ENCODE peak calls at places on chromosomes 4 and X, in six cellular contexts. G is astrocyte, U is neuronal stem cell, N is IMR-90, F is stomach, C is adrenal gland. A is an unnamed sample.

GRCh38 chrX:1577845-1578244 is 13.6 kb upstream of the AKAP17A start:
- DNase-seq in G (no peak), U (no peak), N (no peak), F (no peak), C (no peak), A (no peak)

GRCh38 chr4:177119693-177120092 is 190.0 kb upstream of the NEIL3 start:
- DNase-seq in G (peak; percentile 16), U (no peak), N (no peak), F (no peak), C (no peak), A (no peak)

GRCh38 chr4:3285558-3286334 is 7.1 kb upstream of the RGS12 start:
- DNase-seq in G (peak; percentile 69), U (no peak), N (peak; percentile 32), F (peak; percentile 32), C (no peak), A (peak; percentile 23)

GRCh38 chr4:186621959-186622553 is 66.7 kb upstream of the MTNR1A start:
- DNase-seq in G (peak; percentile 95), U (no peak), N (peak; percentile 95), F (no peak), C (no peak), A (no peak)

GRCh38 chr4:15368906-15369305 is 58.9 kb upstream of the C1QTNF7 start:
- DNase-seq in G (peak; percentile 64), U (no peak), N (peak; percentile 55), F (no peak), C (no peak), A (no peak)

GRCh38 chr4:41358626-41359025 is 101.9 kb downstream of the UCHL1 start:
- DNase-seq in G (peak; percentile 30), U (no peak), N (no peak), F (peak; percentile 64), C (no peak), A (peak; percentile 81)

GRCh38 chr4:76630748-76631147 is 195.7 kb downstream of the SHROOM3 start:
- DNase-seq in G (peak; percentile 37), U (no peak), N (peak; percentile 21), F (no peak), C (no peak), A (no peak)

GRCh38 chrX:118240359-118240758 is 105.5 kb upstream of the WDR44 start:
- DNase-seq in G (no peak), U (no peak), N (no peak), F (no peak), C (no peak), A (no peak)

GRCh38 chrX:118025193-118025592 is 91.4 kb downstream of the KLHL13 start:
- DNase-seq in G (peak; percentile 41), U (no peak), N (peak; percentile 82), F (no peak), C (no peak), A (peak; percentile 56)

GRCh38 chrX:120115438-120115963 is at the start of gene RHOXF1:
- DNase-seq in G (no peak), U (no peak), N (no peak), F (no peak), C (no peak), A (no peak)

GRCh38 chr4:76213415-76214268 is at the start of gene SCARB2:
- DNase-seq in G (peak; percentile 76), U (peak; percentile 78), N (peak; percentile 84), F (peak; percentile 92), C (peak; percentile 91), A (peak; percentile 86)

GRCh38 chrX:118513120-118513899 is 17.7 kb downstream of the DOCK11 start:
- DNase-seq in G (no peak), U (no peak), N (no peak), F (no peak), C (no peak), A (peak; percentile 36)

GRCh38 chr4:37922323-37922722 is 31.4 kb downstream of the TBC1D1 start:
- DNase-seq in G (peak; percentile 50), U (no peak), N (peak; percentile 41), F (no peak), C (no peak), A (no peak)

GRCh38 chr4:154779362-154779947 is 1.6 kb upstream of the RBM46 start:
- DNase-seq in G (peak; percentile 17), U (peak; percentile 0), N (peak; percentile 39), F (no peak), C (no peak), A (no peak)

GRCh38 chr4:87354168-87355102 is 31.8 kb upstream of the HSD17B13 start:
- DNase-seq in G (no peak), U (no peak), N (peak; percentile 42), F (no peak), C (peak; percentile 31), A (peak; percentile 20)

GRCh38 chr4:108763226-108763593 is 357 bp upstream of the ETNPPL start:
- DNase-seq in G (no peak), U (no peak), N (no peak), F (no peak), C (no peak), A (no peak)
- H3K4me3 ChIP-seq in G (peak overlapping the region; percentile 61), U (peak overlapping the region; percentile 85), N (peak overlapping the region; percentile 43), F (peak overlapping the region; percentile 52), C (no peak overlapping the region), A (no peak overlapping the region)

DNA sequence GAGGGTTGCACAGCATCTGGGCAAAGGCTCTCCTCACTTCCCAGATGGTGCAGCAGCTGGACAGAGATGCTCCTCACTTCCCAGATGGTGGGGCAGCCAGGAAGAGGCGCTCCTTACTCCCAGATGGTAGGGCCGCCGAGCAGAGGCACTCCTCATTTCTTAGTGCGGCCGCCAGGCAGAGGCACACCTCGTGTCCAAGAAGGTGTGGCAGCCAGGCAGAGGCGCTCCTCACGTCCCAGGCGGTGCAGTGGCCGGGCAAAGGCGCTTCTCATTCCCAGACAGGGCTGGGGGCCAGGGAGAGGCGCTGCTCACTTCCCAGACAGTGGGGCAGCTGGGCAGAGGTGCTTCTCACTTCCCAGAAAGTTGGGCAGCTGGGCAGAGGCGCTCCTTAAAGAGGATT is 48.8 kb downstream of the ZNF732 start:
- DNase-seq in G (no peak), U (no peak), N (no peak), F (no peak), C (no peak), A (no peak)
- H3K9me3 ChIP-seq in G (peaks cover 41% of the 10 kb centered on the region), U (peaks cover 24% of the 10 kb centered on the region), N (peaks cover 32% of the 10 kb centered on the region), F (peaks cover 84% of the 10 kb centered on the region), C (peaks cover 16% of the 10 kb centered on the region), A (peaks cover 10% of the 10 kb centered on the region)

GRCh38 chrX:110004210-110004609 is 1.3 kb downstream of the TMEM164 start:
- DNase-seq in G (no peak), U (no peak), N (no peak), F (peak; percentile 73), C (peak; percentile 58), A (no peak)
- H3K4me3 ChIP-seq in G (no peak overlapping the region), U (no peak overlapping the region), N (no peak overlapping the region), F (peak overlapping the region; percentile 68), C (no peak overlapping the region), A (no peak overlapping the region)

GRCh38 chrX:40171513-40172168 is 73.9 kb upstream of the BCOR start:
- DNase-seq in G (peak; percentile 35), U (no peak), N (no peak), F (no peak), C (no peak), A (no peak)
- H3K9me3 ChIP-seq in G (no peaks in the 10 kb centered on the region), U (no peaks in the 10 kb centered on the region), N (no peaks in the 10 kb centered on the region), F (peaks cover 3% of the 10 kb centered on the region), C (no peaks in the 10 kb centered on the region), A (no peaks in the 10 kb centered on the region)

GRCh38 chrX:16617382-16617781 is 32.6 kb upstream of the S100G start:
- DNase-seq in G (no peak), U (no peak), N (no peak), F (no peak), C (no peak), A (no peak)
- H3K4me3 ChIP-seq in G (no peak overlapping the region), U (no peak overlapping the region), N (no peak overlapping the region), F (no peak overlapping the region), C (no peak overlapping the region), A (no peak overlapping the region)

DNA sequence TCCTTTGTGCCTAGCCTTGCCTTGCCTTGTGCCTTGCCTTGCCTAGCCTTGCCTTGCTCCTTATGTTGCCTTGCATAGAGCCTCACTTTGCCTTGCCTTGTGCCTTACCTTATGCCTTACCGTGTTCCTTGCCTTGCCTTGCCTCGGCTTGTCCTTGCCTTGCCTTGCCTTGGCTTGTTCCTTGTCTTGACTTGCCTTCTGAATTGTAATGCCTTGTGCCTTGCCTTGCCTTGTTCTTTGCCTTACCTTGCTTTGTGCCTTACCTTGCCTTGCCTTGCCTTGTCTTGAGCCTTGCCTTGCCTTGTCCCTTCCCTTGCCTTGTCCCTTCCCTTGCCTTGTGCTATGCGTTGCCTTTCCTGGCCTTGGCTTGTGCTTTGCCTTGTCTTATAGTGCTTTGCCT is 90.2 kb downstream of the TAB3 start:
- DNase-seq in G (no peak), U (no peak), N (no peak), F (no peak), C (no peak), A (no peak)
- H3K9me3 ChIP-seq in G (peaks cover 5% of the 10 kb centered on the region), U (peaks cover 19% of the 10 kb centered on the region), N (peaks cover 26% of the 10 kb centered on the region), F (no peaks in the 10 kb centered on the region), C (no peaks in the 10 kb centered on the region), A (no peaks in the 10 kb centered on the region)